ENCODE peak calls at places on chromosomes 2 and 18, in nine cellular contexts. F is foreskin melanocyte, T is heart left ventricle, P is fibroblast of the aortic adventitia, J is Panc1, Q is RPMI7951, G is head of caudate nucleus, Z is foreskin fibroblast, O is OCI-M1. S is an unnamed sample.

GRCh38 chr18:34543356-34543755 is 166.7 kb upstream of the DTNA start:
- DNase-seq in F (no peak), T (no peak), P (no peak), J (no peak), Q (no peak), G (no peak), Z (no peak), O (no peak), S (no peak)

GRCh38 chr2:233418761-233419625 is 64.7 kb downstream of the DGKD start:
- DNase-seq in F (no peak), T (peak; percentile 85), P (no peak), J (no peak), Q (peak; percentile 95), G (no peak), Z (no peak), O (no peak), S (no peak)

GRCh38 chr2:101442042-101442666 is 32.8 kb downstream of the RFX8 start:
- DNase-seq in F (peak; percentile 24), T (no peak), P (peak; percentile 81), J (no peak), Q (peak; percentile 89), G (no peak), Z (peak; percentile 57), O (peak; percentile 21), S (no peak)

GRCh38 chr2:44778221-44778654 is 163.3 kb upstream of the SIX3 start:
- DNase-seq in F (no peak), T (no peak), P (no peak), J (no peak), Q (no peak), G (no peak), Z (peak; percentile 10), O (no peak), S (no peak)

GRCh38 chr2:55721601-55722215 is 28.1 kb upstream of the PNPT1 start:
- DNase-seq in F (no peak), T (no peak), P (no peak), J (no peak), Q (no peak), G (no peak), Z (peak; percentile 36), O (no peak), S (no peak)

GRCh38 chr2:58585233-58585632 is 344.1 kb upstream of the FANCL start:
- DNase-seq in F (no peak), T (no peak), P (no peak), J (no peak), Q (no peak), G (no peak), Z (no peak), O (no peak), S (no peak)

GRCh38 chr2:174699993-174700766 is 64.1 kb downstream of the CHRNA1 start:
- DNase-seq in F (peak; percentile 25), T (no peak), P (peak; percentile 73), J (no peak), Q (peak; percentile 62), G (no peak), Z (peak; percentile 74), O (peak; percentile 64), S (no peak)

GRCh38 chr2:96117701-96118588 is 1.6 kb upstream of the ADRA2B start:
- DNase-seq in F (no peak), T (no peak), P (no peak), J (no peak), Q (no peak), G (no peak), Z (no peak), O (no peak), S (no peak)

GRCh38 chr18:78576967-78577366 is 402.7 kb upstream of the SALL3 start:
- DNase-seq in F (no peak), T (no peak), P (no peak), J (no peak), Q (no peak), G (no peak), Z (no peak), O (no peak), S (no peak)

GRCh38 chr2:237128026-237128703 is 42.5 kb downstream of the COPS8 start:
- DNase-seq in F (peak; percentile 97), T (peak; percentile 79), P (peak; percentile 99), J (peak; percentile 89), Q (peak; percentile 99), G (peak; percentile 66), Z (peak; percentile 99), O (no peak), S (no peak)

GRCh38 chr2:174577967-174578589 is 19.5 kb downstream of the WIPF1 start:
- DNase-seq in F (peak; percentile 53), T (no peak), P (peak; percentile 78), J (no peak), Q (peak; percentile 69), G (no peak), Z (peak; percentile 82), O (peak; percentile 71), S (no peak)

GRCh38 chr2:119674711-119675500 is 4.1 kb upstream of the TMEM177 start:
- DNase-seq in F (no peak), T (no peak), P (no peak), J (no peak), Q (no peak), G (no peak), Z (no peak), O (no peak), S (no peak)

GRCh38 chr18:478679-479078 is 21.8 kb downstream of the COLEC12 start:
- DNase-seq in F (no peak), T (no peak), P (peak; percentile 37), J (no peak), Q (peak; percentile 86), G (no peak), Z (peak; percentile 46), O (peak; percentile 4), S (no peak)

GRCh38 chr2:16392647-16393482 is 272.8 kb downstream of the CYRIA start:
- DNase-seq in F (no peak), T (no peak), P (no peak), J (no peak), Q (no peak), G (no peak), Z (no peak), O (no peak), S (no peak)

GRCh38 chr2:202109737-202110184 is 36.7 kb downstream of the KIAA2012 start:
- DNase-seq in F (no peak), T (no peak), P (peak; percentile 75), J (no peak), Q (peak; percentile 29), G (no peak), Z (peak; percentile 82), O (no peak), S (no peak)

GRCh38 chr18:74248189-74248975 is 43.4 kb downstream of the CYB5A start:
- DNase-seq in F (no peak), T (no peak), P (no peak), J (no peak), Q (no peak), G (no peak), Z (no peak), O (no peak), S (no peak)

GRCh38 chr2:9824441-9824840 is 18.8 kb upstream of the TAF1B start:
- DNase-seq in F (no peak), T (no peak), P (no peak), J (no peak), Q (no peak), G (no peak), Z (no peak), O (no peak), S (no peak)

GRCh38 chr2:3807853-3808252 is 104.5 kb downstream of the DCDC2C start:
- DNase-seq in F (no peak), T (no peak), P (no peak), J (no peak), Q (peak; percentile 11), G (no peak), Z (no peak), O (peak; percentile 47), S (no peak)

GRCh38 chr18:22194151-22194598 is 24.8 kb downstream of the GATA6 start:
- DNase-seq in F (no peak), T (peak; percentile 60), P (peak; percentile 76), J (no peak), Q (no peak), G (no peak), Z (no peak), O (peak; percentile 95), S (no peak)

GRCh38 chr2:237726401-237726830 is 72.2 kb upstream of the RBM44 start:
- DNase-seq in F (peak; percentile 32), T (peak; percentile 75), P (peak; percentile 38), J (no peak), Q (peak; percentile 81), G (no peak), Z (peak; percentile 87), O (no peak), S (peak; percentile 64)

GRCh38 chr2:8541636-8542035 is 140.2 kb upstream of the ID2 start:
- DNase-seq in F (no peak), T (no peak), P (no peak), J (no peak), Q (no peak), G (no peak), Z (no peak), O (no peak), S (no peak)